ENCODE peak calls at places on chromosomes 16 and 17, in six cellular contexts. F is transverse colon, D is A549, W is IMR-90, T is ovary, K is Peyer's patch. S is an unnamed sample.
A peak's percentile ranks its signal among the peaks of the same experiment; 100 is the strongest.

GRCh38 chr17:41065829-41066624 is at the start of gene KRTAP2-4:
- DNase-seq in F (no peak), D (peak; percentile 24), W (peak; percentile 98), T (no peak), K (no peak), S (no peak)

GRCh38 chr16:53435066-53435688 is 906 bp downstream of the RBL2 start:
- DNase-seq in F (peak; percentile 79), D (peak; percentile 85), W (peak; percentile 89), T (peak; percentile 63), K (peak; percentile 86), S (peak; percentile 37)

GRCh38 chr17:74742153-74742515 is 5.1 kb downstream of the RAB37 start:
- DNase-seq in F (peak; percentile 71), D (no peak), W (peak; percentile 31), T (no peak), K (peak; percentile 87), S (no peak)

GRCh38 chr17:60391419-60392041 is 403 bp downstream of the USP32 start:
- DNase-seq in F (no peak), D (peak; percentile 85), W (no peak), T (no peak), K (no peak), S (no peak)

GRCh38 chr17:74071280-74071679 is 132.2 kb upstream of the RPL38 start:
- DNase-seq in F (no peak), D (no peak), W (no peak), T (no peak), K (no peak), S (no peak)

GRCh38 chr17:78210111-78210510 is 3.9 kb upstream of the BIRC5 start:
- DNase-seq in F (no peak), D (no peak), W (no peak), T (no peak), K (no peak), S (no peak)

GRCh38 chr17:43952351-43952723 is 1.4 kb downstream of the PYY start:
- DNase-seq in F (no peak), D (no peak), W (no peak), T (no peak), K (no peak), S (no peak)

GRCh38 chr17:17506893-17507464 is 10.8 kb upstream of the RASD1 start:
- DNase-seq in F (no peak), D (no peak), W (no peak), T (no peak), K (no peak), S (no peak)

DNA sequence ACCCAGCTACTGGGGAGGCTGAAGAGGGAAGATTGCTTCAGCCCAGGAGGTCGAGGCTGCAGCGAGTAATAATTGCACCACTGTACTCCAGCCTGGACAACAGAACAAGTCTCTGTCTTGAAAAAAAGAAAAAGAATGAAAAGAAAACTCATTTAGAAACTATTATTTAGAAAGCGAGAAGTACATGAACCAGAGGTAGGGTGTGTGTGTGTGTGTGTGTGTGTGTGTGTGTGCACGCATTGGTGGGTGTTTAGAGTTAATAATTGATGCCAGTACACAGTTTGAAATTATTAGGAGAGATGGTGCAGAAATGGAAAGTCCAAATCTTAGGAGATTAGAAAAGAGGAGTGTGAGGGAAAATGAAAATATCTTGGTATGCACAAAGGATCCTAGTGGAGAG is 106.6 kb downstream of the MRTFB start:
- DNase-seq in F (no peak), D (no peak), W (no peak), T (no peak), K (no peak), S (no peak)
- TF ChIP-seq CTCF in F (no peak), D (no peak), W (no peak), T (no peak), K (no peak), S (no peak)

GRCh38 chr17:8173871-8174322 is 2.3 kb downstream of the TMEM107 start:
- DNase-seq in F (peak; percentile 17), D (no peak), W (no peak), T (no peak), K (no peak), S (no peak)

GRCh38 chr17:8176998-8177731 is 985 bp upstream of the TMEM107 start:
- DNase-seq in F (no peak), D (no peak), W (no peak), T (no peak), K (no peak), S (no peak)

GRCh38 chr17:8175795-8176196 is 384 bp downstream of the TMEM107 start:
- DNase-seq in F (peak; percentile 41), D (no peak), W (no peak), T (no peak), K (no peak), S (no peak)

GRCh38 chr17:8173056-8173870 is 2.9 kb downstream of the TMEM107 start:
- DNase-seq in F (peak; percentile 84), D (peak; percentile 89), W (peak; percentile 99), T (peak; percentile 64), K (peak; percentile 88), S (no peak)

GRCh38 chr17:8176197-8176940 is at the start of gene TMEM107:
- DNase-seq in F (peak; percentile 93), D (peak; percentile 92), W (peak; percentile 72), T (peak; percentile 85), K (peak; percentile 88), S (no peak)
- TF ChIP-seq POLR2A in F (peak; percentile 52), D (peak; percentile 55), W (no peak), T (peak; percentile 40), K (peak; percentile 41), S (no peak)

GRCh38 chr17:80284631-80285030 is 24.0 kb downstream of the RNF213 start:
- DNase-seq in F (no peak), D (no peak), W (no peak), T (no peak), K (no peak), S (no peak)
- TF ChIP-seq CTCF in F (no peak), D (no peak), W (no peak), T (no peak), K (no peak), S (no peak)

DNA sequence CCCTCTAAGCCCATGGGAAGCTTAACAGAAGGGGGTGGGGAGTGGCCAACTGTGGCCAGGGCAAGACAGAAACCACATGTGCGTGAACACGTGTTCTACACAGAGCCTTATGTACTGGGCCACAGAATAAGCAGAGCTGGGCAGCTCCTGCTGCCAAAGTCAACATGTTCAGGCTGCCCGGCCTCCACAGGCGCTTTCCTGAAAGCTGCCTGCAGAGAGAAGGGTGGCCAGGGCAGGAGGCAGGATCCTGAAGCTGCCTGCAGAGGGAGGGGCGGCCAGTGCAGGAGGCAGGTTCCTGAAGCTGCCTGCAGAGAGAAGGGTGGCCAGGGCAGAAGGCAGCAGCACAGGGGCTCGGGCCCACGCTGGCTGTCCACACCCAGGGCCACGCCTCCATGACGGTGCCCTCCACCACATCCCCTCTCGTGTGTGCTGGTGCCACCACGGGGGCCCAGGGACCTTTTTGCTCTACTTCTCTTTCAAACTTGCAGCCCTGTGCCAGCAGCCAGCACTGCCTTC is 79.5 kb downstream of the ANKRD11 start:
- DNase-seq in F (peak; percentile 40), D (no peak), W (peak; percentile 86), T (peak; percentile 67), K (no peak), S (no peak)
- TF ChIP-seq POLR2A in F (no peak), D (no peak), W (no peak), T (no peak), K (no peak), S (no peak)

S was measured in esophagus squamous epithelium.